ENCODE peak calls at places on chromosome 17, in five cellular contexts. U, F, H, O and Y are unnamed samples.

GRCh38 chr17:80732268-80732667 is 187.6 kb downstream of the RPTOR start:
- DNase-seq in U (no peak), F (no peak), H (peak), O (no peak), Y (peak)

GRCh38 chr17:78474631-78475146 is 96.2 kb downstream of the PGS1 start:
- DNase-seq in U (no peak), F (no peak), H (no peak), O (no peak), Y (no peak)

GRCh38 chr17:2392252-2393183 is 8.3 kb downstream of the MNT start:
- DNase-seq in U (peak), F (peak), H (peak), O (peak), Y (peak)

GRCh38 chr17:77459018-77459755 is 318.4 kb downstream of the SEC14L1 start:
- DNase-seq in U (no peak), F (no peak), H (no peak), O (no peak), Y (no peak)

GRCh38 chr17:75552847-75553552 is 27.5 kb downstream of the LLGL2 start:
- DNase-seq in U (no peak), F (no peak), H (no peak), O (peak), Y (no peak)

GRCh38 chr17:36674278-36674650 is 72.9 kb downstream of the MRM1 start:
- DNase-seq in U (no peak), F (no peak), H (no peak), O (no peak), Y (no peak)

GRCh38 chr17:78253946-78254672 is 22.7 kb downstream of the TMEM235 start:
- DNase-seq in U (peak), F (peak), H (peak), O (peak), Y (peak)

GRCh38 chr17:77826132-77826873 is 132.2 kb upstream of the TNRC6C start:
- DNase-seq in U (no peak), F (no peak), H (no peak), O (no peak), Y (no peak)

GRCh38 chr17:77725851-77726250 is 232.7 kb upstream of the TNRC6C start:
- DNase-seq in U (no peak), F (no peak), H (no peak), O (no peak), Y (no peak)

GRCh38 chr17:8376302-8377067 is at the start of gene KRABD2:
- DNase-seq in U (peak), F (peak), H (peak), O (peak), Y (peak)

GRCh38 chr17:74353446-74354060 is 8.1 kb downstream of the BTBD17 start:
- DNase-seq in U (no peak), F (no peak), H (no peak), O (no peak), Y (no peak)

GRCh38 chr17:42766124-42766523 is 5.1 kb downstream of the RAMP2 start:
- DNase-seq in U (no peak), F (no peak), H (no peak), O (no peak), Y (no peak)

GRCh38 chr17:74497471-74497870 is 31.0 kb downstream of the CD300A start:
- DNase-seq in U (no peak), F (no peak), H (no peak), O (no peak), Y (no peak)

GRCh38 chr17:9225305-9226101 is 204.2 kb downstream of the NTN1 start:
- DNase-seq in U (no peak), F (no peak), H (no peak), O (no peak), Y (no peak)

GRCh38 chr17:74961657-74962360 is 10.8 kb downstream of the HID1 start:
- DNase-seq in U (peak), F (peak), H (peak), O (peak), Y (peak)

DNA sequence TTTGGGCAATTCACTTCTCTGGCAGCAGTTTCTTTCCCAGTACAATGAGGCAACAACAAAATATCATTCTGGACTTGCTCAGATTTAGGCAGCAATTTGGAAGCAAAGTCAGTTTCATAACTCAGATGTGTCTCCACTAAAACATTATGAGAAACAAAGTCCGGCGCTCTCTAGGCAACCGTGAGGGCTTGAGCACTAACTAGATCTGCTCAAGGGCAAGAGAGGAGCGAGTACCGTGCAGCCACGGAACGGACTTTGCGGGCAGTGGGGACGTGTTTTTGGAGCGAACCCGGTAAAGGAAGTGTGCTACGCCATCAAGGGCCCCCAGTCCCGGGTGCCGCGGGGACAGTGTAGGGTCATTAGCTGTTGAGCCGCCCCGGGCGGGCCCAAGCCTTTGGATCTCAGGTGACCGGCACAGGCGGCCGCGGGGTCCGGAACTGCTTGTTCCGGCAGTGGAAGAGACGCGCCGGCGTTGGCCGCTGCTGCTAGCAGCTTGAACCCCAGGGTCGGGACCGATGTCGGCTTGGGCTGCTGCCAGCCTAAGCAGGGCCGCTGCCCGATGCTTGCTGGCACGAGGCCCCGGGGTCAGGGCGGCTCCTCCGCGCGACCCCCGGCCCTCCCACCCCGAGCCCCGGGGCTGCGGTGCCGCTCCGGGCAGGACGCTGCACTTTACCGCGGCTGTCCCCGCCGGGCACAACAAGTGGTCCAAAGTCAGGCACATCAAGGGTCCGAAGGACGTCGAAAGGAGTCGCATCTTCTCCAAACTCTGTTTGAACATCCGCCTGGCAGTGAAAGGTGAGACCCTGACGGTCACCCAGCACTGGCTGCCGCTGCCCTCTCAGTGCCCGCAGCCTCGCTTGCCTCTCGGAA is at the start of gene TACO1:
- DNase-seq in U (peak), F (peak), H (peak), O (peak), Y (peak)
- TF ChIP-seq EZH2 in U (no peak), F (no peak), H (no peak), O (no peak), Y (no peak)

GRCh38 chr17:30290077-30290476 is 1.7 kb downstream of the BLMH start:
- DNase-seq in U (no peak), F (no peak), H (no peak), O (no peak), Y (no peak)
- TF ChIP-seq EZH2 in U (no peak), F (no peak), H (no peak), O (no peak), Y (no peak)

GRCh38 chr17:41734139-41734948 is at the start of gene HAP1:
- DNase-seq in U (no peak), F (no peak), H (peak), O (peak), Y (no peak)
- TF ChIP-seq EZH2 in U (no peak), F (no peak), H (peak), O (peak), Y (peak)

DNA sequence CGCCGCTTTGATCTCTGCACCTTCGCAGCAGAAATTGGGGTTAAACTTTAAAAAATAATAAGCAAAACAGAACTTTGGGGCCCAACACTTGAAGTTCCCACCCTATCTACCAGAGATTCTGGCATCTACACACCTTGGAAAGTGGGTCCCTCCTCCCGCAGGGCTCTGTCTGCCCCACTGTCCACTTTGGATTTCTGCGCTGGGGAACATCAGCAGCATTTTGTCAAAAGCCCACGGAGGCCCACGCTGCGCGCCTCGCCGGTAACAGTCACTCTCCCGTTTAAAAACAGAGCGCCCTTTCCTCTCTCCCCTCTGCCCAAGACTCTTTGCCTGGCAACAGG is 725 bp upstream of the WNT9B start:
- DNase-seq in U (no peak), F (no peak), H (no peak), O (no peak), Y (no peak)
- TF ChIP-seq EZH2 in U (no peak), F (no peak), H (no peak), O (no peak), Y (no peak)

GRCh38 chr17:67376509-67376891 is 581 bp upstream of the PITPNC1 start:
- DNase-seq in U (no peak), F (no peak), H (peak), O (peak), Y (peak)

GRCh38 chr17:67376892-67377726 is at the start of gene PITPNC1:
- DNase-seq in U (peak), F (peak), H (peak), O (peak), Y (peak)

GRCh38 chr17:67378444-67379250 is 1.6 kb downstream of the PITPNC1 start:
- DNase-seq in U (peak), F (peak), H (peak), O (peak), Y (peak)

GRCh38 chr17:67379251-67379630 is 2.2 kb downstream of the PITPNC1 start:
- DNase-seq in U (no peak), F (no peak), H (no peak), O (no peak), Y (no peak)

DNA sequence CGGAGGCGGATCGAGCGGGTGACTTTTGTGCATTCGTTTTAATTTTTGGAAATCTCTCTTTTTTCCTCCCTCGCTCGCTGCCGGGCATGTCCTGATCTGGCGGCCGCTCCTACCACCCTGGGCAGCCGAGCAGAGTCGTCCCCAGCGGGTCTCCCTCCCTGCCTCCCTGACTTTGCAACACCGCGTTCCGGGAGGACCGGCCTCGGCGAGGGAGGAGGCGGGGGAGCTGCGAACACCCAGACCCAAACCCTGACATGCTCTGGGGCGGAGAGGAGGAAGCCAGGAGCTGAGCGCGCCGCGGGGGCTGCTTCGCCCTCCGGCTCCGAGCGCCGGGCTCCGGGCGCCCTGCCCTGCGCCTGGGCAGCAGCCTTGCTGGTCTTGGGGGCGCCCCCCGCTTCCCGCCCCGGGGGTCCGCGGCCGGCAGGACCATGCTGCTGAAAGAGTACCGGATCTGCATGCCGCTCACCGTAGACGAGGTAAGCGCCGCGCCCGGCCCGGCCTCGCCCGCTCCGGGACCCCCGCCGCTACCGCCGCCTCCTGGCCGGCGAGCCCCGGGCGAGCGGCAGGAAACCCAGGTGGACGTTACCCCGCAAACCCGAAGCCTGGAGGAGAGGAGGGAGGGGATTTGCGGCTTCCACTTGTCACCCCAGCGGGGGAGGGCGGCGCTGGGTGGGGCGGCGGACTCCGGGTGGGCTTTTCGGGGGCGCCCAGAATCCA is 804 bp downstream of the PITPNC1 start:
- DNase-seq in U (no peak), F (peak), H (peak), O (peak), Y (peak)
- TF ChIP-seq EZH2 in U (no peak), F (no peak), H (no peak), O (no peak), Y (no peak)